ENCODE peak calls at places on chromosomes 12 and 14, in nine cellular contexts. U is sigmoid colon, S is HCT116, W is stomach, I is HepG2, L is transverse colon, H is GM23338, B is SK-N-SH, J is Panc1. A is an unnamed sample.

GRCh38 chr12:127263621-127264020 is 1003.3 kb upstream of the TMEM132C start:
- DNase-seq in U (no peak), S (no peak), W (no peak), I (no peak), L (no peak), H (no peak), B (no peak), J (no peak), A (no peak)

GRCh38 chr12:48071808-48072207 is 34.1 kb downstream of the SENP1 start:
- DNase-seq in U (no peak), S (no peak), W (no peak), I (no peak), L (no peak), H (no peak), B (no peak), J (no peak), A (no peak)

GRCh38 chr12:132771126-132771838 is 9.7 kb upstream of the ANKLE2 start:
- DNase-seq in U (no peak), S (no peak), W (no peak), I (no peak), L (peak; percentile 61), H (no peak), B (no peak), J (no peak), A (peak; percentile 85)

GRCh38 chr12:77847665-77848431 is 17.2 kb downstream of the NAV3 start:
- DNase-seq in U (no peak), S (peak; percentile 59), W (no peak), I (no peak), L (no peak), H (no peak), B (no peak), J (peak; percentile 94), A (no peak)

GRCh38 chr14:64800000-64800399 is 79.7 kb downstream of the SPTB start:
- DNase-seq in U (no peak), S (peak; percentile 36), W (peak; percentile 41), I (peak; percentile 35), L (peak; percentile 23), H (peak; percentile 80), B (peak; percentile 50), J (no peak), A (no peak)

GRCh38 chr12:76247026-76247688 is 101.1 kb downstream of the BBS10 start:
- DNase-seq in U (no peak), S (no peak), W (no peak), I (no peak), L (no peak), H (no peak), B (no peak), J (no peak), A (no peak)

GRCh38 chr12:124396544-124397398 is 101.9 kb downstream of the RFLNA start:
- DNase-seq in U (peak; percentile 90), S (no peak), W (peak; percentile 96), I (no peak), L (peak; percentile 86), H (no peak), B (peak; percentile 57), J (no peak), A (no peak)

GRCh38 chr14:70753518-70753953 is 55.8 kb downstream of the MAP3K9 start:
- DNase-seq in U (no peak), S (no peak), W (peak; percentile 48), I (peak; percentile 94), L (no peak), H (no peak), B (no peak), J (no peak), A (no peak)

DNA sequence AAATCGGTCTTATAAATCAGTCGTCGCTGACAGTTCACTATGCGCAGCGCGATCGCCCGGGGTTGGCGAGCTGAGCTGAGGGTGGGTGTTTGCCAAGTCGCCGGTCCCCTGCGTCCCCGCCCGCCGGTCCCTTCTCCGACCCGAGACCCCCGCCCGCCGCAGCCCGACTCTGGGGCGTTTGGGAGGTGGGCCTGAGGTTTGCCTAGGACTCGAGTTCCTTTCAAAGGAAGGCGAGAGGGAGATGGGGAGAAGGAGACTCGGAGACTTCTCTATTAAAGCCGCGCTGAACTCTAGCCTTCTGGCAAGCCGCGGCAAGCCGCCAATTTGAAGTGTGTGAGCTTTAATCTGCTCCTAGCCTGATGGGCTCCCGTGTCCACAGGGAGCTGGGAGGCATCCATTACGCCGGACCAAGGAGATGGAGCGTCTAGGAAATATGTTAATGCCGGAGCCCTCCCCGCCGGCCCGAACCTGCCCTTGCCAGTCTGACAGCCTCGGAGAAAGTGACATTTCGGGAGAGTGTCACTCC is 392.8 kb downstream of the NOVA1 start:
- DNase-seq in U (peak; percentile 72), S (no peak), W (peak; percentile 25), I (no peak), L (peak; percentile 18), H (peak; percentile 71), B (peak; percentile 7), J (no peak), A (peak; percentile 70)
- H3K4me3 ChIP-seq in U (peak overlapping the region; percentile 36), S (no peak overlapping the region), W (peak overlapping the region; percentile 17), I (peak overlapping the region; percentile 36), L (peak overlapping the region; percentile 26), H (peak overlapping the region; percentile 77), B (peak overlapping the region; percentile 50), J (no peak overlapping the region), A (peak overlapping the region; percentile 18)

GRCh38 chr12:110917961-110918360 is 2.4 kb downstream of the MYL2 start:
- DNase-seq in U (no peak), S (no peak), W (no peak), I (no peak), L (no peak), H (no peak), B (no peak), J (no peak), A (no peak)

GRCh38 chr12:110917467-110917866 is 2.9 kb downstream of the MYL2 start:
- DNase-seq in U (no peak), S (peak; percentile 71), W (no peak), I (peak; percentile 35), L (no peak), H (no peak), B (no peak), J (no peak), A (no peak)

GRCh38 chr12:110912263-110912662 is 8.1 kb downstream of the MYL2 start:
- DNase-seq in U (no peak), S (no peak), W (no peak), I (no peak), L (no peak), H (no peak), B (no peak), J (no peak), A (no peak)

GRCh38 chr12:110916295-110916875 is 4.0 kb downstream of the MYL2 start:
- DNase-seq in U (no peak), S (no peak), W (no peak), I (no peak), L (no peak), H (no peak), B (no peak), J (no peak), A (no peak)

DNA sequence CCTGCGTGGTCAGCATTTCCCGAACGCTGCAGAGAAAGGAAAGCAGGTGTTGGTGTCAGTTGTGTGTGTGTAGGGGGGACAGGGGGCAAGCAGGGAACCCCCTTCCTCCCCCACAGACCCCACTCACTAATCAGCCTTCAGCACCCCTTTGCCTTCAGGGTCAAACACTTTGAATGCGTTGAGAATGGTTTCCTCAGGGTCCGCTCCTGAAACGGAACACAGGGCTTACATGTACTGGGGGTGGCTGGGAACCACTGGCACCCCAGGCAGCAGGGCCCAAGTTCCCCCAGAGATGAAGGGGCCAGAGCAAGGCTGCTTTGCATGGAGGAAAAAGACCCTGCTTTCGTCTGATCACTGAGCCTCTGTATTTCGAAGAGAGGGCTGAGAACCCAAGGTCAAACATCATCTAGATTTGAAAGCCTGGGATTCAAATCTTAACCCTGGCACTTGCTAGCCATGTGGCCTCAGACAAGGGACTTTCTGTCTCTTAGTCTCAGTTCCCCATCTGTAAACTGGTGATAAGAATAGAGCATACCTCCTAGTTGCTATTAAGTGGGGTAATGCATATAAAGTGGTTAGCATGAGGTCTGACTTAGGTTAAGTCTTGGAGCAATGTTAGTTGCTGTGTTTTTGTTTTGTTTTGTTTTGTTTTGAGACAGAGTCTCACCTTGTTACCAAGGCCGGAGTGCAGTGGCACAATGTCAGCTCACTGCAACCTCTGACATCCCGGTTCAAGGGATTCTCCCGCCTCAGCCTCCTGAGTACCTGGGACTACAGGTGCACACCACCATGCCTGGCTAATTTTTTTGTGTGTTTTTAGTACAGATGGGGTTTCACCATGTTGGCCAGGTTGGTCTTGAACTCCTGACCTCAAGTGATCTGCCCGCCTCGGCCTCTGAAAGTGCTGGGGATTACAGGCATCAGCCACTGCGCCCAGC is 7.0 kb downstream of the MYL2 start:
- DNase-seq in U (no peak), S (no peak), W (no peak), I (no peak), L (no peak), H (no peak), B (no peak), J (no peak), A (no peak)
- TF ChIP-seq POLR2AphosphoS5 in U (no peak), S (no peak), W (no peak), I (no peak), L (no peak), H (no peak), B (no peak), J (no peak), A (no peak)

GRCh38 chr12:89895591-89895990 is 187.0 kb upstream of the ATP2B1 start:
- DNase-seq in U (no peak), S (no peak), W (no peak), I (no peak), L (no peak), H (no peak), B (no peak), J (no peak), A (no peak)

GRCh38 chr12:89895101-89895500 is 186.5 kb upstream of the ATP2B1 start:
- DNase-seq in U (no peak), S (no peak), W (no peak), I (no peak), L (no peak), H (no peak), B (no peak), J (no peak), A (no peak)

GRCh38 chr12:89901906-89902648 is 193.4 kb upstream of the ATP2B1 start:
- DNase-seq in U (no peak), S (no peak), W (no peak), I (no peak), L (no peak), H (no peak), B (no peak), J (no peak), A (no peak)

GRCh38 chr12:89901319-89901718 is 192.7 kb upstream of the ATP2B1 start:
- DNase-seq in U (no peak), S (no peak), W (no peak), I (no peak), L (no peak), H (no peak), B (no peak), J (no peak), A (no peak)

DNA sequence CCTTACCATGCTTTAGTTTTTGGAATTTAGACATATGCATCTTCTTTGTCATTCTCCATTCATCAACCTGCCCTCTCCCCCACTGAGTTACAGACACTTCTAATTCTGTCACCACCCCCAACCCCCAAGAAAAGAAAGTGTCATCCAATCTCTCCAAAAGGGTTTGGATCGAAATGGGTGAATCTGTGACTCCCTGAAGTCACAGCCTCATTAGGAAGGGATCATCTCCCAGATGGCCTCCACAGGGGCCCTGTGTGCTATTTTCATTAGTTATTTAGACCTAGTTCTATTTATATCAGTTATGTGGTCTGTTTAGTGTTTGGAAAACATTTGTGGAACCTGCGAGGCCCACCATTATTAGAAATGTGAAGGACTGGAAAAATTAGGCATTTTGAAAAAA is 191.0 kb upstream of the ATP2B1 start:
- DNase-seq in U (no peak), S (no peak), W (no peak), I (no peak), L (no peak), H (peak; percentile 24), B (no peak), J (no peak), A (no peak)
- H3K4me3 ChIP-seq in U (no peak overlapping the region), S (no peak overlapping the region), W (no peak overlapping the region), I (no peak overlapping the region), L (no peak overlapping the region), H (no peak overlapping the region), B (no peak overlapping the region), J (no peak overlapping the region), A (no peak overlapping the region)

GRCh38 chr12:130074661-130075406 is 87.4 kb upstream of the FZD10 start:
- DNase-seq in U (no peak), S (no peak), W (no peak), I (no peak), L (no peak), H (no peak), B (no peak), J (no peak), A (no peak)
- TF ChIP-seq POLR2AphosphoS5 in U (no peak), S (no peak), W (no peak), I (no peak), L (no peak), H (no peak), B (no peak), J (no peak), A (no peak)

A was measured in spleen.